ENCODE peak calls at places on chromosomes 16 and 17, in eight cellular contexts. One of them, this sample, is unnamed.

GRCh38 chr16:2969545-2970521 is 685 bp downstream of the PAQR4 start:
- DNase-seq in transverse colon: peak; percentile 68
- DNase-seq in ovary: no peak
- DNase-seq in thoracic aorta: no peak
- DNase-seq in body of pancreas: peak; percentile 85
- DNase-seq in adrenal gland: peak; percentile 84
- DNase-seq in right lobe of liver: peak; percentile 63
- DNase-seq in GM23248: peak; percentile 80
- DNase-seq in this sample: peak; percentile 72

GRCh38 chr16:78249056-78249455 is 149.6 kb downstream of the WWOX start:
- DNase-seq in transverse colon: peak; percentile 56
- DNase-seq in ovary: no peak
- DNase-seq in thoracic aorta: no peak
- DNase-seq in body of pancreas: peak; percentile 83
- DNase-seq in adrenal gland: no peak
- DNase-seq in right lobe of liver: peak; percentile 85
- DNase-seq in GM23248: no peak
- DNase-seq in this sample: no peak

GRCh38 chr16:83878838-83879237 is 20.1 kb upstream of the MLYCD start:
- DNase-seq in transverse colon: no peak
- DNase-seq in ovary: no peak
- DNase-seq in thoracic aorta: no peak
- DNase-seq in body of pancreas: no peak
- DNase-seq in adrenal gland: no peak
- DNase-seq in right lobe of liver: no peak
- DNase-seq in GM23248: peak; percentile 75
- DNase-seq in this sample: no peak

GRCh38 chr17:6353161-6353560 is 81.8 kb downstream of the AIPL1 start:
- DNase-seq in transverse colon: no peak
- DNase-seq in ovary: no peak
- DNase-seq in thoracic aorta: no peak
- DNase-seq in body of pancreas: no peak
- DNase-seq in adrenal gland: no peak
- DNase-seq in right lobe of liver: no peak
- DNase-seq in GM23248: no peak
- DNase-seq in this sample: no peak

GRCh38 chr17:37246085-37246484 is 129.7 kb upstream of the C17orf78 start:
- DNase-seq in transverse colon: no peak
- DNase-seq in ovary: no peak
- DNase-seq in thoracic aorta: no peak
- DNase-seq in body of pancreas: no peak
- DNase-seq in adrenal gland: no peak
- DNase-seq in right lobe of liver: no peak
- DNase-seq in GM23248: no peak
- DNase-seq in this sample: no peak

GRCh38 chr16:66678314-66678713 is 18.2 kb downstream of the CMTM4 start:
- DNase-seq in transverse colon: no peak
- DNase-seq in ovary: no peak
- DNase-seq in thoracic aorta: no peak
- DNase-seq in body of pancreas: no peak
- DNase-seq in adrenal gland: no peak
- DNase-seq in right lobe of liver: no peak
- DNase-seq in GM23248: peak; percentile 23
- DNase-seq in this sample: no peak

GRCh38 chr16:25013751-25014499 is 1.2 kb downstream of the ARHGAP17 start:
- DNase-seq in transverse colon: no peak
- DNase-seq in ovary: no peak
- DNase-seq in thoracic aorta: no peak
- DNase-seq in body of pancreas: no peak
- DNase-seq in adrenal gland: no peak
- DNase-seq in right lobe of liver: no peak
- DNase-seq in GM23248: no peak
- DNase-seq in this sample: no peak

GRCh38 chr16:85464342-85465305 is 148.5 kb upstream of the GSE1 start:
- DNase-seq in transverse colon: no peak
- DNase-seq in ovary: no peak
- DNase-seq in thoracic aorta: no peak
- DNase-seq in body of pancreas: no peak
- DNase-seq in adrenal gland: no peak
- DNase-seq in right lobe of liver: no peak
- DNase-seq in GM23248: no peak
- DNase-seq in this sample: no peak

GRCh38 chr17:47719411-47720152 is 13.5 kb upstream of the TBX21 start:
- DNase-seq in transverse colon: no peak
- DNase-seq in ovary: no peak
- DNase-seq in thoracic aorta: no peak
- DNase-seq in body of pancreas: no peak
- DNase-seq in adrenal gland: no peak
- DNase-seq in right lobe of liver: no peak
- DNase-seq in GM23248: peak; percentile 83
- DNase-seq in this sample: no peak

GRCh38 chr17:55510986-55511721 is at the start of gene SMIM36:
- DNase-seq in transverse colon: no peak
- DNase-seq in ovary: no peak
- DNase-seq in thoracic aorta: no peak
- DNase-seq in body of pancreas: no peak
- DNase-seq in adrenal gland: no peak
- DNase-seq in right lobe of liver: no peak
- DNase-seq in GM23248: no peak
- DNase-seq in this sample: no peak

GRCh38 chr17:77124192-77124908 is 16.4 kb upstream of the SEC14L1 start:
- DNase-seq in transverse colon: no peak
- DNase-seq in ovary: no peak
- DNase-seq in thoracic aorta: no peak
- DNase-seq in body of pancreas: no peak
- DNase-seq in adrenal gland: peak; percentile 45
- DNase-seq in right lobe of liver: peak; percentile 41
- DNase-seq in GM23248: peak; percentile 69
- DNase-seq in this sample: no peak

GRCh38 chr16:49932943-49933342 is 77.0 kb upstream of the ZNF423 start:
- DNase-seq in transverse colon: no peak
- DNase-seq in ovary: peak; percentile 57
- DNase-seq in thoracic aorta: no peak
- DNase-seq in body of pancreas: no peak
- DNase-seq in adrenal gland: no peak
- DNase-seq in right lobe of liver: no peak
- DNase-seq in GM23248: peak; percentile 47
- DNase-seq in this sample: peak; percentile 41

GRCh38 chr17:7782237-7782636 is 51.8 kb upstream of the KDM6B start:
- DNase-seq in transverse colon: no peak
- DNase-seq in ovary: no peak
- DNase-seq in thoracic aorta: no peak
- DNase-seq in body of pancreas: no peak
- DNase-seq in adrenal gland: no peak
- DNase-seq in right lobe of liver: no peak
- DNase-seq in GM23248: peak; percentile 67
- DNase-seq in this sample: no peak

GRCh38 chr17:66570353-66571195 is 264.3 kb upstream of the CACNG5 start:
- DNase-seq in transverse colon: no peak
- DNase-seq in ovary: no peak
- DNase-seq in thoracic aorta: no peak
- DNase-seq in body of pancreas: no peak
- DNase-seq in adrenal gland: no peak
- DNase-seq in right lobe of liver: no peak
- DNase-seq in GM23248: no peak
- DNase-seq in this sample: no peak

GRCh38 chr17:39942076-39942475 is 14.5 kb downstream of the LRRC3C start:
- DNase-seq in transverse colon: no peak
- DNase-seq in ovary: no peak
- DNase-seq in thoracic aorta: no peak
- DNase-seq in body of pancreas: no peak
- DNase-seq in adrenal gland: no peak
- DNase-seq in right lobe of liver: no peak
- DNase-seq in GM23248: no peak
- DNase-seq in this sample: no peak

GRCh38 chr17:74545456-74546230 is at the start of gene CD300C:
- DNase-seq in transverse colon: no peak
- DNase-seq in ovary: no peak
- DNase-seq in thoracic aorta: no peak
- DNase-seq in body of pancreas: no peak
- DNase-seq in adrenal gland: no peak
- DNase-seq in right lobe of liver: no peak
- DNase-seq in GM23248: peak; percentile 64
- DNase-seq in this sample: peak; percentile 41

GRCh38 chr17:39705786-39706348 is 6.0 kb downstream of the ERBB2 start:
- DNase-seq in transverse colon: peak; percentile 78
- DNase-seq in ovary: no peak
- DNase-seq in thoracic aorta: no peak
- DNase-seq in body of pancreas: peak; percentile 92
- DNase-seq in adrenal gland: no peak
- DNase-seq in right lobe of liver: peak; percentile 81
- DNase-seq in GM23248: no peak
- DNase-seq in this sample: peak; percentile 71

GRCh38 chr17:1834378-1835149 is 4.8 kb downstream of the RPA1 start:
- DNase-seq in transverse colon: no peak
- DNase-seq in ovary: no peak
- DNase-seq in thoracic aorta: no peak
- DNase-seq in body of pancreas: no peak
- DNase-seq in adrenal gland: no peak
- DNase-seq in right lobe of liver: no peak
- DNase-seq in GM23248: no peak
- DNase-seq in this sample: no peak

GRCh38 chr16:16025214-16025968 is 76.0 kb downstream of the ABCC1 start:
- DNase-seq in transverse colon: no peak
- DNase-seq in ovary: no peak
- DNase-seq in thoracic aorta: no peak
- DNase-seq in body of pancreas: no peak
- DNase-seq in adrenal gland: peak; percentile 51
- DNase-seq in right lobe of liver: no peak
- DNase-seq in GM23248: peak; percentile 98
- DNase-seq in this sample: no peak

GRCh38 chr17:19242926-19243325 is 5.8 kb downstream of the EPN2 start:
- DNase-seq in transverse colon: no peak
- DNase-seq in ovary: no peak
- DNase-seq in thoracic aorta: no peak
- DNase-seq in body of pancreas: no peak
- DNase-seq in adrenal gland: no peak
- DNase-seq in right lobe of liver: no peak
- DNase-seq in GM23248: no peak
- DNase-seq in this sample: peak; percentile 19

GRCh38 chr17:1398028-1398427 is 2.0 kb downstream of the YWHAE start:
- DNase-seq in transverse colon: no peak
- DNase-seq in ovary: peak; percentile 18
- DNase-seq in thoracic aorta: no peak
- DNase-seq in body of pancreas: no peak
- DNase-seq in adrenal gland: no peak
- DNase-seq in right lobe of liver: no peak
- DNase-seq in GM23248: peak; percentile 55
- DNase-seq in this sample: no peak

GRCh38 chr16:72976047-72976746 is 71.7 kb downstream of the ZFHX3 start:
- DNase-seq in transverse colon: no peak
- DNase-seq in ovary: no peak
- DNase-seq in thoracic aorta: no peak
- DNase-seq in body of pancreas: no peak
- DNase-seq in adrenal gland: no peak
- DNase-seq in right lobe of liver: peak; percentile 55
- DNase-seq in GM23248: no peak
- DNase-seq in this sample: no peak
- H3K27ac ChIP-seq in transverse colon: no peak overlapping the region
- H3K27ac ChIP-seq in ovary: no peak overlapping the region
- H3K27ac ChIP-seq in thoracic aorta: no peak overlapping the region
- H3K27ac ChIP-seq in body of pancreas: no peak overlapping the region
- H3K27ac ChIP-seq in adrenal gland: no peak overlapping the region
- H3K27ac ChIP-seq in right lobe of liver: peak overlapping the region; percentile 86
- H3K27ac ChIP-seq in GM23248: no peak overlapping the region
- H3K27ac ChIP-seq in this sample: no peak overlapping the region

DNA sequence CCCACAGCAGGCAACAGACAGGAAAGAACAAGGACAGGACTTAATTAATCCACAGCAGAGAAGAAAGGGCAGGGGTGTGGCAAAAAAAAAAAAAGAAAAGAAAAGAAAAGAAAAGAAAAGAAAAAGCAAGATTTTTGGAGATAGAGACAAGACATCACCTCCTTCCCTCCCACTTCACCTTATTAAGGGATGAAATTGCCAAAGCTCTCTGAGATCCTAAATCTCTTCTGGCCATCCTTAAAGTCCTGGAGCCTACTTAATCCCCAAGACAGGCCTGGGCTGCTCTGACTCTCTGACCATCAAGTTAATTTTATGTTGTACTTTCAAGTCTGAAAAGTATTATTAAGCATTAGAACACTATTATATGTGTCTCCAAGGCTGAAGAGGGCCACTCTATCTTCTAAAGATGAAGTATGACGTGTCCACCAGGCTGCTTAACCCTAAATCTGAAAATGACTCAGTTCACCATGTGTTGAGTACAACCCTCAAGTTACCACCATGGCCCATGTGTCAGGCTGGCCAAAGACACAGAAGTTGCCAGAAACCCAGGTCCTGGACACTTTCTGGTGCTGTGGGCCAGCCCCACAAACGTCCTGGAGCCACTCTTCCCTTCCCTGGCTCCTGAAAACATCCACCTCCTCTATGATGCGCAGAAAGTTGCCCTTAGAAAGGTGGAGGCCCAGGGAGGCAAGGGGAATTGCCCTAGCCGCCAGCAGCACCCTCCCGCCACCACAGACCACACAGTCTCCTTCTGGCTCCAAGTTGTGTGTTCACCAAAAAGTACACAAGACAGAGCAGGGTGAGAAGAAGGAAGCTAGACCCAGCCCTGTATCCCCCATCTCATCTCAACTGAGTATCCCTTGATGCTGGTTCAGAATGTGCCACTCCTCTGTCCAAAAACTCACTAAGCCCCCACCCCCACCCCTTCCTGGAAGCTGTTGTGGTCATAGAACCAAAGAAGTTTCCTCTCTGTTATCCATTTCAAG is 2.7 kb downstream of the SOCS1 start:
- DNase-seq in transverse colon: no peak
- DNase-seq in ovary: no peak
- DNase-seq in thoracic aorta: no peak
- DNase-seq in body of pancreas: no peak
- DNase-seq in adrenal gland: no peak
- DNase-seq in right lobe of liver: peak; percentile 30
- DNase-seq in GM23248: peak; percentile 65
- DNase-seq in this sample: no peak
- H3K27ac ChIP-seq in transverse colon: no peak overlapping the region
- H3K27ac ChIP-seq in ovary: peak overlapping the region; percentile 21
- H3K27ac ChIP-seq in thoracic aorta: peak overlapping the region; percentile 14
- H3K27ac ChIP-seq in body of pancreas: no peak overlapping the region
- H3K27ac ChIP-seq in adrenal gland: no peak overlapping the region
- H3K27ac ChIP-seq in right lobe of liver: no peak overlapping the region
- H3K27ac ChIP-seq in GM23248: no peak overlapping the region
- H3K27ac ChIP-seq in this sample: no peak overlapping the region

DNA sequence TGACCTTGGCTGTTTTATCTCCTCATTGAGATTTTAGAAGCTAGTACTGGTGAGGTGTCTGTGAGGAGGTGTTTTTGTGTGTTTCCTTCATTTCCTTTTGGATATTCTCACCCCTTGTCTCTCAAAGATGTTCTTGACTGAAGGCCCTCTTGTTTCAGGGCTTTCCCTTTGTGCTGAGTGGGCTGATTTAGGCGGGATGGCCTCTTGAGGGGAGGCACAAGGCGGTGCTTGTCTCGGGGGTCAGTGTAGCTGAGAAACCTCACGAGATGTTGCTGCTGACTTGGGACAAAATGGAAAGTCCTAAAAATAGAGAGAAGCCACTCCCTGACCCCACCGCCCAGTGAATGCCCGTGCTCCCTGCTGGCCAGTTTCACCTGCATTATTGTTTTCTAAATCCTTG is 14.2 kb downstream of the CRAMP1 start:
- DNase-seq in transverse colon: no peak
- DNase-seq in ovary: no peak
- DNase-seq in thoracic aorta: no peak
- DNase-seq in body of pancreas: no peak
- DNase-seq in adrenal gland: no peak
- DNase-seq in right lobe of liver: no peak
- DNase-seq in GM23248: no peak
- DNase-seq in this sample: no peak
- H3K27ac ChIP-seq in transverse colon: no peak overlapping the region
- H3K27ac ChIP-seq in ovary: no peak overlapping the region
- H3K27ac ChIP-seq in thoracic aorta: no peak overlapping the region
- H3K27ac ChIP-seq in body of pancreas: no peak overlapping the region
- H3K27ac ChIP-seq in adrenal gland: no peak overlapping the region
- H3K27ac ChIP-seq in right lobe of liver: no peak overlapping the region
- H3K27ac ChIP-seq in GM23248: no peak overlapping the region
- H3K27ac ChIP-seq in this sample: no peak overlapping the region

GRCh38 chr16:12143776-12144175 is 167.2 kb downstream of the SNX29 start:
- DNase-seq in transverse colon: no peak
- DNase-seq in ovary: no peak
- DNase-seq in thoracic aorta: no peak
- DNase-seq in body of pancreas: no peak
- DNase-seq in adrenal gland: no peak
- DNase-seq in right lobe of liver: no peak
- DNase-seq in GM23248: no peak
- DNase-seq in this sample: no peak
- H3K27ac ChIP-seq in transverse colon: no peak overlapping the region
- H3K27ac ChIP-seq in ovary: no peak overlapping the region
- H3K27ac ChIP-seq in thoracic aorta: no peak overlapping the region
- H3K27ac ChIP-seq in body of pancreas: no peak overlapping the region
- H3K27ac ChIP-seq in adrenal gland: no peak overlapping the region
- H3K27ac ChIP-seq in right lobe of liver: no peak overlapping the region
- H3K27ac ChIP-seq in GM23248: no peak overlapping the region
- H3K27ac ChIP-seq in this sample: no peak overlapping the region

This sample was measured in heart left ventricle.